ENCODE peak calls at places on chromosomes 1 and 21, in nine cellular contexts. G is left ventricle myocardium inferior; I is HFF-Myc; F is GM23338; W is bronchial epithelial cell; R is ovary; A is CD8-positive, alpha-beta T cell; N is coronary artery; T is cardiac fibroblast. C is an unnamed sample.

GRCh38 chr21:20459838-20460237 is 538.4 kb upstream of the NCAM2 start:
- DNase-seq in N (no peak), A (no peak), T (no peak), R (no peak), W (no peak), I (no peak), F (no peak), G (no peak), C (no peak)

GRCh38 chr1:2236695-2237677 is 8.9 kb downstream of the SKI start:
- DNase-seq in F (no peak), T (no peak), G (no peak), A (peak), N (peak), W (no peak), I (no peak), R (no peak), C (no peak)

GRCh38 chr1:43509007-43509739 is 21.5 kb upstream of the PTPRF start:
- DNase-seq in G (no peak), I (no peak), N (no peak), R (no peak), F (no peak), W (no peak), T (no peak), A (no peak), C (no peak)

GRCh38 chr21:33025471-33026298 is at the start of gene OLIG2:
- DNase-seq in R (no peak), A (no peak), N (no peak), T (no peak), F (peak), I (no peak), W (no peak), G (no peak), C (no peak)

GRCh38 chr1:173039621-173040020 is 11.1 kb downstream of the TNFSF18 start:
- DNase-seq in I (no peak), N (no peak), T (no peak), A (no peak), W (peak), F (no peak), R (no peak), G (no peak), C (no peak)

GRCh38 chr1:17012775-17013501 is 1.2 kb upstream of the ATP13A2 start:
- DNase-seq in G (no peak), T (peak), W (no peak), F (peak), A (no peak), I (no peak), N (no peak), R (no peak), C (no peak)

GRCh38 chr21:37534431-37534830 is 167.9 kb downstream of the DYRK1A start:
- DNase-seq in N (no peak), F (no peak), G (no peak), A (no peak), I (no peak), R (no peak), W (no peak), T (no peak), C (no peak)

GRCh38 chr1:9419642-9420041 is 119.6 kb upstream of the SLC25A33 start:
- DNase-seq in G (no peak), W (no peak), A (no peak), F (no peak), R (no peak), T (no peak), N (no peak), I (no peak), C (no peak)

GRCh38 chr1:203130358-203130992 is 2.9 kb downstream of the ADORA1 start:
- DNase-seq in R (no peak), I (no peak), T (no peak), G (no peak), N (peak), W (no peak), A (no peak), F (no peak), C (no peak)

GRCh38 chr1:161905269-161905884 is 118.3 kb downstream of the OLFML2B start:
- DNase-seq in T (peak), A (no peak), I (no peak), W (peak), R (no peak), N (no peak), G (no peak), F (peak), C (no peak)

GRCh38 chr1:232130815-232131474 is 499.0 kb downstream of the SIPA1L2 start:
- DNase-seq in G (no peak), F (peak), W (peak), I (no peak), R (no peak), T (no peak), N (no peak), A (no peak), C (no peak)

GRCh38 chr1:200668514-200669313 is 993 bp downstream of the DDX59 start:
- DNase-seq in G (no peak), F (no peak), N (no peak), T (no peak), A (no peak), I (no peak), R (no peak), W (no peak), C (no peak)

GRCh38 chr1:37721565-37721964 is 29.2 kb downstream of the CDCA8 start:
- DNase-seq in G (no peak), T (no peak), I (no peak), F (peak), W (no peak), R (no peak), N (no peak), A (no peak), C (no peak)

GRCh38 chr1:202018476-202019234 is 8.3 kb downstream of the ELF3 start:
- DNase-seq in N (no peak), R (no peak), I (no peak), T (no peak), W (peak), G (no peak), F (peak), A (no peak), C (peak)

GRCh38 chr1:198794498-198794897 is 155.7 kb downstream of the PTPRC start:
- DNase-seq in R (no peak), W (peak), A (no peak), I (no peak), G (no peak), F (no peak), N (no peak), T (peak), C (no peak)

GRCh38 chr21:20537162-20537561 is 461.0 kb upstream of the NCAM2 start:
- DNase-seq in G (no peak), A (no peak), W (no peak), F (no peak), N (no peak), I (no peak), T (no peak), R (no peak), C (no peak)

GRCh38 chr1:222950892-222951291 is 136.1 kb downstream of the DISP1 start:
- DNase-seq in R (no peak), T (no peak), N (no peak), I (no peak), F (no peak), A (no peak), G (no peak), W (peak), C (no peak)

GRCh38 chr1:23044035-23044434 is 24.8 kb downstream of the KDM1A start:
- DNase-seq in A (no peak), N (no peak), R (no peak), G (no peak), I (no peak), T (no peak), F (no peak), W (peak), C (no peak)

GRCh38 chr1:22383526-22384291 is 67.9 kb upstream of the ZBTB40 start:
- DNase-seq in A (no peak), F (no peak), W (no peak), R (no peak), I (no peak), T (no peak), N (no peak), G (no peak), C (no peak)

GRCh38 chr1:38246955-38247952 is 200.7 kb upstream of the POU3F1 start:
- DNase-seq in R (no peak), W (no peak), N (no peak), I (peak), G (no peak), T (no peak), A (no peak), F (no peak), C (peak)

GRCh38 chr1:243213045-243213787 is 41.9 kb downstream of the CEP170 start:
- DNase-seq in F (no peak), N (no peak), I (no peak), G (no peak), R (no peak), W (peak), T (peak), A (no peak), C (no peak)

GRCh38 chr1:114448370-114448769 is 62.6 kb downstream of the TRIM33 start:
- DNase-seq in A (no peak), W (no peak), T (no peak), I (no peak), F (no peak), R (no peak), N (no peak), G (no peak), C (no peak)

GRCh38 chr1:211517006-211517405 is 25.0 kb upstream of the RD3 start:
- DNase-seq in R (no peak), I (no peak), G (no peak), W (peak), N (no peak), F (peak), A (no peak), T (no peak), C (no peak)

DNA sequence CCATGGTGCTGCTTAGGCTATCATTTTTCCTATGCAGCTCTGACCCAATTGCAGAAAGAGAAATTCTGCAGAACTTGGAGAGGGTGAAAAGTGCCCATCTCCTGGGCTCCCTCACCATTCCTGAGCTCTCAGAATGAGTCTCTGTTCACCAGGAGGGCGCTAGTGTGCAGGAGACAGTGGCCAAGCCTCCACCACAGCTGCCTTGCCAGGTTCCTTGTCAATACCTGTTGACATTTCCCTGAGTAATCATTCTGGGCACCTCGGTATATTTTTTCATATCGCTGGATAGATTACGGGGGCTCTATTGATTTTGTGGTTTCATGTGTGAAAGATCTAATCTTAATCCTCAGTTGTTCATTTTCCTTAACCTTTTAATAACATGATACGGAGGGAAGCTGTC is 13.0 kb upstream of the C8B start:
- DNase-seq in W (no peak), T (no peak), I (no peak), G (no peak), N (no peak), F (peak), A (no peak), R (no peak), C (no peak)
- TF ChIP-seq CTCF in W (no peak), T (no peak), I (no peak), G (no peak), N (no peak), F (peak), A (no peak), R (no peak), C (no peak)

GRCh38 chr1:3577711-3578432 is 33.4 kb downstream of the MEGF6 start:
- DNase-seq in R (no peak), G (no peak), N (no peak), T (peak), W (no peak), I (no peak), F (no peak), A (no peak), C (no peak)
- H3K4me3 ChIP-seq in R (no peak), G (no peak), N (no peak), T (no peak), W (no peak), I (no peak), F (no peak), A (no peak), C (no peak)

DNA sequence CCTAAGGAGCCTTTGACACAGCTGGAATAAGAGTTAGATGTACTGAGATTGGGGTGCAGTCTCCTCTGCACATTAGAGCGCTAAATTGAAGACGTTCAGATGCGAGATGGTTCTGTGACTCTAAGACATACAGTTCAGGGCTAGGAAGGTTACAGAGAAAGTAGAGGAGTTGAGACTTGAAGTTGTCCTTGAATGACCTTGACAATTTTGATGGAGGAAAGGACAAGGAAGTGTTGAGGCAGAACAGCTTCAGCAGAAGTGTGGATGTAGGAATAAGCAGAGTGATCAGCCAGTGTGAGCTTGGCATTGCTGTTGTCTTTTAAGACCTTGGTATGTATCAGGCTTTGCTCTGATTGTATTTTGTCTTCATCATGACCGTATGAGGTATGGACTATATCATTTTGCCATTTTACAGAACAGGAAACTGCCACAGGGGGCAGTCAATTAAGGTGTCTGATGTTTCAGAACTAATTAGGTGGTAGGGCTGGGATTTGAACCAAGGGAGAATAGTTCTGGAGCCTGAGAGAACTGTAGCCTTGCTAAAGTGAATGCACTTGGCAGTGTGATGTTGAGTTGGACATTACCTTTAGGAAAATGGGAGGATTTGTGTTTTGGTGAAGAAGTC is 9.2 kb downstream of the TTF2 start:
- DNase-seq in R (no peak), F (no peak), W (no peak), I (no peak), T (no peak), N (no peak), A (no peak), G (no peak), C (no peak)
- TF ChIP-seq CTCF in R (no peak), F (no peak), W (no peak), I (no peak), T (no peak), N (no peak), A (no peak), G (no peak), C (no peak)

DNA sequence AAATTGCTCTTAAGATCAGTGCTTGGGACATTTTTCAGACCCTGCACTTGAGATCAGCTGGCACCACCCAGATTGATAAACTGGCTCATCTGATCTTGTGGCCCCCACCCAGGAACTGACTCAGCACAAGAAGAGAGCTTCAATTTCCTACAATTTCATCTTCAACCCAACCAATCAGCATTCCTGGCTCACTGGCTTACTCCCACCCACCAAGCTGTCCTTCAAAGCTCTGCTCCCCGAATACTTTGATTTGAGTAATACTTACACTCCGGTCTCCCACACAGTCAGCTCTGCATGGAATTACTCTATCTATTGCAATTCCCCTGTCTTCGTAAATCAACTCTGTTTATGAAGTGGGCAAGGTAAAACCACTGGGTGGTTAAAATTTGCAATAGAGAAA is 461.9 kb upstream of the RGS18 start:
- DNase-seq in T (no peak), I (no peak), A (no peak), N (no peak), R (no peak), F (no peak), W (no peak), G (no peak), C (no peak)
- H3K4me3 ChIP-seq in T (no peak), I (no peak), A (no peak), N (no peak), R (no peak), F (no peak), W (no peak), G (no peak), C (no peak)

DNA sequence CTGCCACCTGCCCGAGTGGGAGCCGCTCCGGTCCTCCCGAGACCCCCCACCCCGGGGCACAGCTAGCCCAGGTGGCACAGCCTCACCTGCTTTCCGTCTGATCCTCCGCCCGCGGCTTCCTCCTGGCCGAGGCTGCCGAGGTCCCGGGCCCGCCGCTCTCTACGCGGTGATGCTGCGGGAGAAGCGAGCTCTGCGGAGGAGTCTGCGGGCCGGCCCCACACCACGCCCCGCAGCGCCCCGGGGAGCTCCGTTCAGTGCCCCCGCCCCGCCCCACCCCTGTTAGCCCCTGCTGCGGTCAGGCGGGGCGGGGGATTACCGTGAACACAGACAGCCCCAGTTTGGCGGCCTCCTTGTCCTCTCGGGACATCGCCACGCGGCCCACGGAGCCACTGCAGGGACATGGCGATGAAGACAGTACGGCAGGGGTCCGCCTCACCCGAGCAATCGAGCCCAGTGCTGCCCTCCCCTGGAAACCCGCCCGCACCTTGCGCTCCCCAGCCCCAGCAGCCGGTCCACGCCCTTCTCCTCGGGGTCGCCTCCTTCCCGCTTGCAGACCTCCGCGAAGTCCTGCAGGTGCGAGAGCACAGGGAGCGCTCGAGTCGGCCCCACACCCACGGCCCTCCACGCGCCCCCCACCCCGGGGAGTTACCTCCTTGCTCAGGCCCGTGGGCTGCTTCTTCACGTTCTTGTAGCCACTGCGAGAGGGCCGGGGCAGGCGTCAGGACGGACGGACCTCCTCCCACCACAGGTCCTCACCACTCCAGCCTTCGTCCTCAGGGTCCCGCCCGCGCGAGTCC is 933 bp downstream of the C1orf35 start:
- DNase-seq in W (no peak), I (no peak), N (no peak), F (peak), A (peak), T (no peak), R (peak), G (no peak), C (no peak)
- TF ChIP-seq CTCF in W (peak), I (no peak), N (no peak), F (peak), A (no peak), T (peak), R (no peak), G (peak), C (no peak)

DNA sequence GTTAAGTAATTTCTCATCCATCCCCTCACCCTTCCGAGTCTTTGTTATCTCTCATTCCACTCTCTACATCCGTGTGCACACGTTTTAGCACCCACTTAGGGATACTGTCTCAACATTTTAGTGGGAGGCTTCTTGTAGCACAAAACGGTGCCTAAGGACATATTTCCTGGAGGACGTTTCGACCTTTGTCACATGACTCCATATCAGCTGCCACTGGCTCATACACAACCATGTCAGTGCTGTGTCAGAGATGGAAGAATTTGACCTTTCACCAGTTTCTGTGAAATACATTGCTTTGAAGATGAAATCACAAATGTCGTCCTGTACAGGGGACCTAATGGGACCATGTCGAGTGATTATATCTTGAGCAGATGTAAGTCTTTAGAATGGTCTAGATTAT is 15.6 kb downstream of the B3GALT5 start:
- DNase-seq in T (no peak), A (no peak), R (no peak), N (no peak), I (no peak), W (no peak), G (no peak), F (no peak), C (no peak)
- H3K4me3 ChIP-seq in T (no peak), A (no peak), R (no peak), N (no peak), I (no peak), W (no peak), G (no peak), F (no peak), C (no peak)

GRCh38 chr1:7519861-7520408 is 251.2 kb upstream of the VAMP3 start:
- DNase-seq in T (no peak), I (no peak), N (no peak), F (no peak), W (no peak), A (no peak), G (no peak), R (no peak), C (no peak)
- TF ChIP-seq CTCF in T (no peak), I (no peak), N (no peak), F (no peak), W (no peak), A (no peak), G (no peak), R (no peak), C (no peak)

DNA sequence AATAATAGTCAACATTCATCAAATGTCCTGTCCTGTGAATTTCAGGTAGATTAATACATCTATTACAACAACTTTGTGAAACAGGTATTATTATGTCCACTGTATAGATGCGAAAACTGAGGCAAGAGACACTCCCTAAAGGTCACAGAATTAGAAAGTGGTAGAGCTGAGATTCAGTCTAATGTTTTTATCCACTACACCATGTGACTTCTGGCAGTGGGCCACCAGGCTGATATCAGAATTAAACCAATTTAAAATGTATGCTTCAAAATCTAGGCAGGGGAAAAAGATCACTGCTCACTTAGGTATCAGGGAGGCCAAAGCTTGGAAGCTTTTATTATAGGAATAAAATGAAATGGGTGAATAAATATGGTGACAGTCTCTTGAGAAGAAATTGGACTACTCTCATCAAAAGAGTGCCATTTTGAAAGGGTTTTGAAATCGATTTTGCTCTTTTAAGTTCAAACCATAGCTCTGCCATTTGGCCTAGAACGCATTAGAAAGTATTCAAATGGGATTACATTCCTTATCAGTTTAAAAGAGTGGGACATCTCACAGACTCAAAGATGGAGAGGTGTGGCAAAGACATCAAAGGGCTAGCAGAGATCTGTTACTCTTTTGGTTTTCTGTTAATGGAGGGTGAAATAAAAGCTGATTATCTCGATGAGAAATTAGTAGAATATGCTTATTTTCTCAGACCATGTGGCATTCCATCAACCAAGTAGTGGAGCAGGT is 1.9 kb downstream of the DDAH1 start:
- DNase-seq in I (no peak), R (no peak), W (no peak), N (no peak), T (no peak), A (no peak), G (no peak), F (no peak), C (no peak)
- H3K4me3 ChIP-seq in I (peak), R (no peak), W (no peak), N (peak), T (peak), A (no peak), G (no peak), F (peak), C (peak)

DNA sequence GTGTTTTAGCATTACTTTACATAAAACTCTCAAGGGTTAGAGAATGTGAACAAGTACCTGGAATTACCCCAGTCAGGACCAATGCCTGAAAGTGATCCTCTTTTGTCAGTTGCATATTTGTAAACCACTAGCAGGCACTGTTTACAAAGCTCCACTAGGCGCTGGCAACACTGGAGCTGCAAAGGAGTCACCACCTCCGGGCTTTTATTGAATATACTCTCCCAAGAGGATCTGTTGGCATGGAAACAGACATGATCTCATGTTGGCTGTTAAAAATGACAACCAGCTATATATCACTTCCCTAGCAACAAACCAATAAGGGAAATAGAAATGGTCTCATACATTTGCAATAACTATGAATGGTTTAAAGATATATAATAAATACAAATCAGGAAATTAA is 116.0 kb downstream of the TTLL7 start:
- DNase-seq in W (peak), G (no peak), F (peak), I (peak), N (no peak), A (no peak), T (peak), R (no peak), C (peak)
- TF ChIP-seq CTCF in W (peak), G (peak), F (peak), I (peak), N (no peak), A (no peak), T (peak), R (no peak), C (peak)

C was measured in right lobe of liver.